ENCODE peak calls at places on chromosomes 1 and 21, in seven cellular contexts. One of them, this sample, is unnamed.

GRCh38 chr1:96060621-96061020 is 661.0 kb upstream of the PTBP2 start:
- DNase-seq in SK-N-SH: no peak
- DNase-seq in GM12878: no peak
- DNase-seq in H1: no peak
- DNase-seq in HepG2: no peak
- DNase-seq in K562: no peak
- DNase-seq in HCT116: no peak
- DNase-seq in this sample: no peak

GRCh38 chr1:41358152-41358937 is 2.9 kb upstream of the FOXO6 start:
- DNase-seq in SK-N-SH: no peak
- DNase-seq in GM12878: no peak
- DNase-seq in H1: peak
- DNase-seq in HepG2: no peak
- DNase-seq in K562: no peak
- DNase-seq in HCT116: no peak
- DNase-seq in this sample: no peak

GRCh38 chr1:119453021-119453420 is 38.1 kb downstream of the HSD3B2 start:
- DNase-seq in SK-N-SH: no peak
- DNase-seq in GM12878: no peak
- DNase-seq in H1: no peak
- DNase-seq in HepG2: no peak
- DNase-seq in K562: no peak
- DNase-seq in HCT116: no peak
- DNase-seq in this sample: no peak

GRCh38 chr21:45390831-45391742 is 13.9 kb upstream of the COL18A1 start:
- DNase-seq in SK-N-SH: no peak
- DNase-seq in GM12878: no peak
- DNase-seq in H1: no peak
- DNase-seq in HepG2: no peak
- DNase-seq in K562: no peak
- DNase-seq in HCT116: no peak
- DNase-seq in this sample: no peak

GRCh38 chr1:186082235-186082937 is 292.7 kb downstream of the TPR start:
- DNase-seq in SK-N-SH: peak
- DNase-seq in GM12878: peak
- DNase-seq in H1: no peak
- DNase-seq in HepG2: peak
- DNase-seq in K562: peak
- DNase-seq in HCT116: peak
- DNase-seq in this sample: peak

GRCh38 chr1:63134501-63135173 is 187.7 kb upstream of the FOXD3 start:
- DNase-seq in SK-N-SH: no peak
- DNase-seq in GM12878: no peak
- DNase-seq in H1: no peak
- DNase-seq in HepG2: peak
- DNase-seq in K562: no peak
- DNase-seq in HCT116: no peak
- DNase-seq in this sample: no peak

GRCh38 chr1:160777486-160778089 is 18.4 kb upstream of the LY9 start:
- DNase-seq in SK-N-SH: peak
- DNase-seq in GM12878: no peak
- DNase-seq in H1: peak
- DNase-seq in HepG2: peak
- DNase-seq in K562: peak
- DNase-seq in HCT116: peak
- DNase-seq in this sample: no peak

GRCh38 chr1:6962390-6962955 is 177.2 kb downstream of the CAMTA1 start:
- DNase-seq in SK-N-SH: peak
- DNase-seq in GM12878: peak
- DNase-seq in H1: peak
- DNase-seq in HepG2: no peak
- DNase-seq in K562: peak
- DNase-seq in HCT116: peak
- DNase-seq in this sample: peak

GRCh38 chr1:75208862-75209261 is 74.7 kb downstream of the LHX8 start:
- DNase-seq in SK-N-SH: no peak
- DNase-seq in GM12878: no peak
- DNase-seq in H1: no peak
- DNase-seq in HepG2: no peak
- DNase-seq in K562: no peak
- DNase-seq in HCT116: no peak
- DNase-seq in this sample: no peak

GRCh38 chr1:66405046-66405445 is 128.9 kb upstream of the SGIP1 start:
- DNase-seq in SK-N-SH: no peak
- DNase-seq in GM12878: no peak
- DNase-seq in H1: no peak
- DNase-seq in HepG2: no peak
- DNase-seq in K562: no peak
- DNase-seq in HCT116: no peak
- DNase-seq in this sample: no peak

GRCh38 chr1:161020573-161021167 is at the start of gene F11R:
- DNase-seq in SK-N-SH: peak
- DNase-seq in GM12878: no peak
- DNase-seq in H1: peak
- DNase-seq in HepG2: peak
- DNase-seq in K562: peak
- DNase-seq in HCT116: no peak
- DNase-seq in this sample: peak

GRCh38 chr1:1060281-1061000 is 13.7 kb downstream of the RNF223 start:
- DNase-seq in SK-N-SH: no peak
- DNase-seq in GM12878: no peak
- DNase-seq in H1: no peak
- DNase-seq in HepG2: no peak
- DNase-seq in K562: no peak
- DNase-seq in HCT116: no peak
- DNase-seq in this sample: no peak

GRCh38 chr1:190179817-190180216 is 297.8 kb downstream of the BRINP3 start:
- DNase-seq in SK-N-SH: no peak
- DNase-seq in GM12878: no peak
- DNase-seq in H1: no peak
- DNase-seq in HepG2: peak
- DNase-seq in K562: no peak
- DNase-seq in HCT116: no peak
- DNase-seq in this sample: no peak

GRCh38 chr1:43293896-43294760 is 6.7 kb upstream of the TIE1 start:
- DNase-seq in SK-N-SH: no peak
- DNase-seq in GM12878: no peak
- DNase-seq in H1: no peak
- DNase-seq in HepG2: no peak
- DNase-seq in K562: no peak
- DNase-seq in HCT116: no peak
- DNase-seq in this sample: no peak

DNA sequence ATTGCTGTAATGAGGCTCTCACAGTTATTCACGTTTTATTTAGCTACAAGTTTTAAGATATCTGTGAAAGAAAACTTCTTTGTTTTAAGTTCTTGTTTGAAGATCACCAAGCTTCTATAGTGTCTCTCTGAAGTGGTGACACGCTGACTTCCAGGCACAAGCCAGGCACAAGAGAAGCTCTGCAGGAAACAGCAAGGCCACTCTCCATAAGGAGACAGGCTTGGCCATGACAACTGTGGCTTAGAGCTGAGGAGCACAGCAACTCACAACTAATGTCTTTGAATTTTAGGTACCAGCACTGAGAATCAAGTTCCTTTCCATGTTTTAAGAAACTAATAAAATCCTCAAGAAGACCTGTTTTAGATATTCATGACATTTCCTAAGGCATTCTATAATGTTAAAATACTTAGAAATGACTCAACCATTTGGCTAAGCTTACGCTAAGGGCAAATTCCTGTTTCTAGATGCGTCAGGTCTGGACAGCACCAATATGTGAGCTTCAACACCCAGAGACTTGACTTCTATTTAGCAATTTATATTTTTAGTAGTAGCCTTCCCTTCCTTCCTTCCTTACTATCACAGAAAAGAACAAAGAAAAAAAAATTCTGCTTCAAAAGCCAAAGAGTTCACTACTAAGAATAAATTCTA is 40.2 kb downstream of the APP start:
- DNase-seq in SK-N-SH: no peak
- DNase-seq in GM12878: no peak
- DNase-seq in H1: no peak
- DNase-seq in HepG2: no peak
- DNase-seq in K562: no peak
- DNase-seq in HCT116: no peak
- DNase-seq in this sample: no peak
- TF ChIP-seq JUND in SK-N-SH: no peak
- TF ChIP-seq JUND in GM12878: no peak
- TF ChIP-seq JUND in H1: no peak
- TF ChIP-seq JUND in HepG2: no peak
- TF ChIP-seq JUND in K562: no peak
- TF ChIP-seq JUND in HCT116: no peak
- TF ChIP-seq JUND in this sample: no peak

DNA sequence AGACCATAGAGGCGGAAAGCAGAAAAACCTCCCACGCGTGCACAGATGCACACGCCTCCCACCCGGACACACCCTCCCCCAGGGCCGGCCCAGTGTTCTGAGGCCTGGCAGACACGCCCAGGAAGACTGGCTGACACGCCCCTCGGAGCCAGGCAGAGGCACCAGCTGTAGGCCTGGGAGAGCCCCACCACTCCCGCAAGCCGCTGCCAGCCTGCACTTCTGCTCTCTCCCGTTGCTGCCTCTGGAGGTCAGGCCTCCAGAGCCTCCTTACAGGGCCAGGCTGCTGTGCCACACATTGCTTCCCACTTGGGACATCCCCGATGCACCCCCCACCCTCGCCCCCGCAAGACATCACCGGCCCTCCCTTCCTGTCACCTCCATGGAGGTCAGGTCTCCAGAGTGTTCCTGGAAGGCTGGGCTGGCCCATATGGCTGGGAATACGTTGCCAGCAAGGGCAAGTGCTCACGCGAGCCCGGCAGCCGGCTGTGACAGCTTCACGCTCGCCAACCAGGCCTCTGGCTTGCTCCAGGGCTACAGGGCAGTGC is 40.4 kb downstream of the CASZ1 start:
- DNase-seq in SK-N-SH: peak
- DNase-seq in GM12878: no peak
- DNase-seq in H1: no peak
- DNase-seq in HepG2: no peak
- DNase-seq in K562: peak
- DNase-seq in HCT116: no peak
- DNase-seq in this sample: no peak
- TF ChIP-seq JUND in SK-N-SH: no peak
- TF ChIP-seq JUND in GM12878: no peak
- TF ChIP-seq JUND in H1: no peak
- TF ChIP-seq JUND in HepG2: no peak
- TF ChIP-seq JUND in K562: no peak
- TF ChIP-seq JUND in HCT116: no peak
- TF ChIP-seq JUND in this sample: no peak

GRCh38 chr1:14928886-14929546 is 224.5 kb upstream of the TMEM51 start:
- DNase-seq in SK-N-SH: no peak
- DNase-seq in GM12878: no peak
- DNase-seq in H1: no peak
- DNase-seq in HepG2: no peak
- DNase-seq in K562: no peak
- DNase-seq in HCT116: no peak
- DNase-seq in this sample: no peak

GRCh38 chr1:14930224-14930965 is 223.2 kb upstream of the TMEM51 start:
- DNase-seq in SK-N-SH: no peak
- DNase-seq in GM12878: no peak
- DNase-seq in H1: no peak
- DNase-seq in HepG2: no peak
- DNase-seq in K562: no peak
- DNase-seq in HCT116: no peak
- DNase-seq in this sample: no peak

GRCh38 chr1:14932034-14932638 is 221.4 kb upstream of the TMEM51 start:
- DNase-seq in SK-N-SH: no peak
- DNase-seq in GM12878: no peak
- DNase-seq in H1: no peak
- DNase-seq in HepG2: no peak
- DNase-seq in K562: no peak
- DNase-seq in HCT116: no peak
- DNase-seq in this sample: no peak

GRCh38 chr1:14928412-14928811 is 225.1 kb upstream of the TMEM51 start:
- DNase-seq in SK-N-SH: no peak
- DNase-seq in GM12878: no peak
- DNase-seq in H1: no peak
- DNase-seq in HepG2: no peak
- DNase-seq in K562: peak
- DNase-seq in HCT116: no peak
- DNase-seq in this sample: no peak

GRCh38 chr1:14929547-14930223 is 223.9 kb upstream of the TMEM51 start:
- DNase-seq in SK-N-SH: no peak
- DNase-seq in GM12878: no peak
- DNase-seq in H1: no peak
- DNase-seq in HepG2: no peak
- DNase-seq in K562: peak
- DNase-seq in HCT116: no peak
- DNase-seq in this sample: no peak
- TF ChIP-seq JUND in SK-N-SH: no peak
- TF ChIP-seq JUND in GM12878: no peak
- TF ChIP-seq JUND in H1: no peak
- TF ChIP-seq JUND in HepG2: no peak
- TF ChIP-seq JUND in K562: peak
- TF ChIP-seq JUND in HCT116: no peak
- TF ChIP-seq JUND in this sample: no peak

GRCh38 chr1:154272999-154273563 is 652 bp downstream of the HAX1 start:
- DNase-seq in SK-N-SH: no peak
- DNase-seq in GM12878: no peak
- DNase-seq in H1: no peak
- DNase-seq in HepG2: no peak
- DNase-seq in K562: no peak
- DNase-seq in HCT116: no peak
- DNase-seq in this sample: no peak

GRCh38 chr1:154272217-154272998 is at the start of gene HAX1:
- DNase-seq in SK-N-SH: peak
- DNase-seq in GM12878: peak
- DNase-seq in H1: peak
- DNase-seq in HepG2: peak
- DNase-seq in K562: peak
- DNase-seq in HCT116: peak
- DNase-seq in this sample: peak

GRCh38 chr1:154270833-154271232 is 1.6 kb upstream of the HAX1 start:
- DNase-seq in SK-N-SH: no peak
- DNase-seq in GM12878: peak
- DNase-seq in H1: no peak
- DNase-seq in HepG2: no peak
- DNase-seq in K562: no peak
- DNase-seq in HCT116: no peak
- DNase-seq in this sample: no peak

GRCh38 chr1:154276797-154277196 is 4.4 kb downstream of the HAX1 start:
- DNase-seq in SK-N-SH: peak
- DNase-seq in GM12878: no peak
- DNase-seq in H1: peak
- DNase-seq in HepG2: no peak
- DNase-seq in K562: no peak
- DNase-seq in HCT116: no peak
- DNase-seq in this sample: no peak
- TF ChIP-seq JUND in SK-N-SH: no peak
- TF ChIP-seq JUND in GM12878: no peak
- TF ChIP-seq JUND in H1: no peak
- TF ChIP-seq JUND in HepG2: no peak
- TF ChIP-seq JUND in K562: no peak
- TF ChIP-seq JUND in HCT116: no peak
- TF ChIP-seq JUND in this sample: no peak

DNA sequence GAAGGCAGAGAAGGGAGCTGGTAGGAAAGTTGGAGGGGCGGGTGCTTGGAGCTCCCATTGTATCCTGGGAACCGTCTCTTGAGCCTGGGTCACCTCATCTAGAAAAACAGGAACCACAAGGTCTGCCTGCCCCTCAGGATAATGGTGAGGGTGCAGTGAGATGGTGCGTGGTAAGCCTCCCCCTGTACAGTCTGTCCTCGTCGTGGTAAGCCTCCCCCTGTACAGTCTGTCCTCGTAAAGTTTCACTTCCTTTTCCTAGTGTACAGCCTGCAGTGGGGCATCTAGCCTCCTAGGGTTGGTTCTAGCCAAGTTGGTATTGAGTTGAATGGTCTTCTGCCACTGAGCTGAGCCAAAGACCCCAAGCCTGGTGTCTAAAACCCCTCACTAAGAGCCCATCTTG is 66.5 kb upstream of the IGSF21 start:
- DNase-seq in SK-N-SH: no peak
- DNase-seq in GM12878: no peak
- DNase-seq in H1: no peak
- DNase-seq in HepG2: no peak
- DNase-seq in K562: no peak
- DNase-seq in HCT116: no peak
- DNase-seq in this sample: no peak
- TF ChIP-seq JUND in SK-N-SH: no peak
- TF ChIP-seq JUND in GM12878: no peak
- TF ChIP-seq JUND in H1: no peak
- TF ChIP-seq JUND in HepG2: no peak
- TF ChIP-seq JUND in K562: no peak
- TF ChIP-seq JUND in HCT116: no peak
- TF ChIP-seq JUND in this sample: no peak

This sample was measured in T47D.